ENCODE peak calls at places on chromosomes 5 and 9, in six cellular contexts. Z is HepG2; A is GM23338; J is mucosa of descending colon; V is CD4-positive, CD25-positive, alpha-beta regulatory T cell; I is heart right ventricle. O is an unnamed sample. For H3K4me1, the result is how much of the 10 kb centered on the place peaks cover.

GRCh38 chr5:88480766-88481499 is 212.3 kb upstream of the TMEM161B start:
- DNase-seq in V (no peak), Z (no peak), A (no peak), I (no peak), J (no peak), O (no peak)

GRCh38 chr9:95217936-95218335 is 99.6 kb downstream of the FANCC start:
- DNase-seq in A (no peak), J (no peak), V (no peak), Z (no peak), I (no peak), O (no peak)

GRCh38 chr5:33238826-33239670 is 201.7 kb upstream of the TARS1 start:
- DNase-seq in V (no peak), Z (no peak), A (no peak), J (no peak), I (no peak), O (no peak)

GRCh38 chr5:57902035-57902434 is 419.4 kb upstream of the ACTBL2 start:
- DNase-seq in A (no peak), Z (no peak), I (no peak), V (no peak), J (no peak), O (no peak)

GRCh38 chr5:6784481-6784880 is 71.2 kb downstream of the TENT4A start:
- DNase-seq in A (no peak), I (no peak), Z (no peak), J (no peak), V (no peak), O (no peak)

GRCh38 chr5:50665091-50665490 is 1.3 kb upstream of the PARP8 start:
- DNase-seq in I (no peak), V (no peak), J (no peak), Z (no peak), A (no peak), O (no peak)

GRCh38 chr9:127838375-127839078 is 15.9 kb downstream of the ENG start:
- DNase-seq in V (no peak), Z (no peak), I (peak), J (peak), A (no peak), O (peak)

GRCh38 chr9:86304236-86304730 is 21.9 kb upstream of the ISCA1 start:
- DNase-seq in V (no peak), I (no peak), J (no peak), A (no peak), Z (no peak), O (no peak)

GRCh38 chr9:129208191-129209091 is 30.4 kb upstream of the IER5L start:
- DNase-seq in Z (no peak), I (no peak), A (peak), V (peak), J (no peak), O (peak)

GRCh38 chr9:136331556-136332481 is 4.5 kb downstream of the GPSM1 start:
- DNase-seq in I (no peak), V (no peak), J (no peak), A (no peak), Z (no peak), O (peak)

GRCh38 chr5:41637869-41638268 is 127.5 kb upstream of the PLCXD3 start:
- DNase-seq in I (no peak), V (no peak), A (peak), Z (no peak), J (no peak), O (no peak)

GRCh38 chr5:109844695-109845094 is 155.0 kb downstream of the MAN2A1 start:
- DNase-seq in Z (no peak), A (no peak), J (no peak), V (no peak), I (no peak), O (no peak)

GRCh38 chr5:71903826-71904225 is 184.8 kb downstream of the CARTPT start:
- DNase-seq in Z (no peak), V (no peak), I (no peak), A (no peak), J (no peak), O (no peak)

GRCh38 chr9:18477121-18477705 is 3.3 kb downstream of the ADAMTSL1 start:
- DNase-seq in I (no peak), V (no peak), Z (no peak), A (no peak), J (no peak), O (no peak)

GRCh38 chr9:96318921-96319560 is 17.1 kb upstream of the HSD17B3 start:
- DNase-seq in Z (no peak), I (no peak), A (no peak), J (no peak), V (no peak), O (no peak)

GRCh38 chr5:139985733-139986132 is 57.4 kb downstream of the NRG2 start:
- DNase-seq in V (no peak), J (no peak), I (peak), Z (peak), A (no peak), O (no peak)

GRCh38 chr5:156892223-156892622 is 42.1 kb downstream of the PPP1R2B start:
- DNase-seq in J (no peak), I (no peak), A (peak), V (no peak), Z (no peak), O (no peak)

GRCh38 chr5:132203916-132204315 is 23.7 kb downstream of the P4HA2 start:
- DNase-seq in J (no peak), V (no peak), Z (no peak), I (no peak), A (no peak), O (peak)
- H3K4me1 ChIP-seq in J (under half), V (under half), Z (under half), I (half or more), A (under half), O (under half)

DNA sequence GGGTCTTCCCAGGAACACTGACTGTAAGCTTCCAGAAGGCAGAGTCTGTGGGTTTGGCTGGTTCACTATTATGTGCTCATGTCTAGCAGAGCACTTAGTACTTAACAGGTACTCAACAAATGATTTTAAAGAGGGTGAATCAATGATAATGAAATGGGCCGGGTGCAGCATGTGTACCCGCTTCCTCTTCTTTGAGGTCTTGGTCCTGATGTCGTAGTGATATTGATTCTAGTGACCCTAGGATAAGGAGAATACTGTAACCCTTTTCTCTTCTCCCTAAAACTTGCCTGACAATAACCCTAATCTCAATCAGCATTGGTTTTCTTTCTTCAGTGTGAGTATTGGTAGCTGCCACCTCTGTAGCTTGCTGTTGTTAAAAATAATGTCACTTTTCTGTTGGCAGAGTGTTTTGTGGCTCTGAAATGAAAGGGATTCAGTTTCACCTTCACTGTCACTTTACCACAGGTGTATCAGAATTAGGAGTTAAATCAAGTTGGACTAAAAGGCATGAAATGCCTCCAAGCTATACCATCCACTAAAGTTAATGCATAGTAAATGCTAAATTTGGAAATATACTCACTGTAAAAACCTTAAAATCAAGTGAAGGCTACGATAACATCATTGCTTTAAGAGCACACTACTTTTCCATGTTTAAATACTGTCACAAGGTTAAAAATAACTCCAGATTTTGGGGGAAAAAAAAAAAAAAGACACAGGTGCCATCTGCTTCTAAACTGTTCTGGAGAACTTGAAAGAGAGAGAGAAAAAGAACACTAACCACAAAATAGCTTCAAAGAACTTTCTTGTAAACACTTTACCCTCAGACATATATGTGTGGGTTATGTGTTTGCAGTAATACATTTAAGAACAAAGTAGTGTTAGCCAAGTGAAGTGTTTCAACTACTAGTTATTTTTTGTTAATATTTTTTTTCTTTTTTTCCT is 6.0 kb downstream of the CAMK4 start:
- DNase-seq in A (no peak), Z (no peak), J (no peak), V (no peak), I (no peak), O (no peak)
- H3K4me3 ChIP-seq in A (no peak), Z (no peak), J (no peak), V (peak), I (no peak), O (no peak)

GRCh38 chr5:123220616-123221146 is 131.6 kb downstream of the PRDM6 start:
- DNase-seq in J (no peak), V (no peak), I (no peak), A (no peak), Z (no peak), O (no peak)
- H3K4me1 ChIP-seq in J (under half), V (under half), I (under half), A (under half), Z (under half), O (under half)

DNA sequence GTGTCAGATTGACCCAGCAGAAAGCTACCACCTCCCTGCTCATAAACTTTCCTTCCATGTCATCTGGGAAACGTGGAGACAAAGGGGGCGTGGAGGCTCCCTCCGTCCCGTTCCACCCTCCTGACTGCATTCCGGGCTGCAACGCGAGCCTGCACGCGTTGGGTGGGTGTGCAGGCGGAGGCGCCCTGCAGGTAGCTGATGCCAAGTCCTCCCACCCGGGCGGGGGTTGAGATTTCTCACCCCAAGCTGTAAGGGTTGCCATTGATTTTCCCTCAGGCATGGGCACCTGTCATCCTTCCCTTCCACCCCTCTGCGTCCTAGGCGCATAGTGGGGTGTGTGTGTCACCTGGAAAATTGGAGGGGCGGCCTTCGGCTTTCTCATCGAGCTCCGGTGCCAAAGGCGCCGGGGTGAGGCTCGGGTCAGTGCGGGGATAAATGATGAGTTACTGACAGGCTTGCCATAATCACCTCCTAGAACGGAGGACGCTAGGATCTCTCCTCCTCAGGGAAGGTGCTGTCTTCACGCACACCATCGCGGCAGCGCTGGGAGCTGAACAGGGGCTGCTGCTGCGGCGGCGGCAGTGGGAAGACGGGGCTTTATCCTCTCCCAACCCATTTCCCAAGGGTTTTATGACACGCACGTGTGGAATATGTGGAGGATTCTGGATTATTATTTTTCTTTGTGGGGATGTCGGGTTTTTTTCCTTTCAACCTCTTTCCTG is 934 bp downstream of the PLPPR1 start:
- DNase-seq in J (no peak), I (no peak), A (peak), Z (no peak), V (no peak), O (peak)
- H3K4me3 ChIP-seq in J (no peak), I (peak), A (peak), Z (peak), V (no peak), O (peak)

GRCh38 chr9:134331186-134332025 is 5.2 kb downstream of the RXRA start:
- DNase-seq in A (no peak), Z (no peak), I (no peak), V (no peak), J (no peak), O (peak)
- H3K4me1 ChIP-seq in A (under half), Z (half or more), I (half or more), V (under half), J (half or more), O (under half)

GRCh38 chr5:181100121-181101015 is 30.6 kb downstream of the OR2V1 start:
- DNase-seq in I (no peak), J (no peak), A (peak), V (no peak), Z (no peak), O (no peak)

GRCh38 chr5:181098642-181099452 is 32.1 kb downstream of the OR2V1 start:
- DNase-seq in V (no peak), J (no peak), I (no peak), Z (no peak), A (no peak), O (no peak)

GRCh38 chr5:181099453-181100086 is 31.4 kb downstream of the OR2V1 start:
- DNase-seq in I (no peak), J (no peak), V (no peak), A (no peak), Z (no peak), O (no peak)
- H3K4me3 ChIP-seq in I (no peak), J (no peak), V (no peak), A (peak), Z (no peak), O (no peak)

GRCh38 chr9:91812191-91812590 is 137.8 kb downstream of the ROR2 start:
- DNase-seq in I (no peak), V (no peak), J (no peak), Z (no peak), A (no peak), O (no peak)
- H3K4me1 ChIP-seq in I (under half), V (under half), J (under half), Z (under half), A (under half), O (under half)

GRCh38 chr5:130939059-130939458 is 226.0 kb downstream of the HINT1 start:
- DNase-seq in J (no peak), A (no peak), Z (no peak), V (no peak), I (no peak), O (no peak)
- H3K4me3 ChIP-seq in J (no peak), A (no peak), Z (no peak), V (no peak), I (no peak), O (no peak)